ENCODE peak calls at places on chromosomes 16 and 17, in eight cellular contexts. One of them, this sample, is unnamed.

GRCh38 chr17:17109231-17109630 is 67.0 kb downstream of the MPRIP start:
- DNase-seq in AG09309: no peak
- DNase-seq in brain microvascular endothelial cell: no peak
- DNase-seq in colonic mucosa: peak; percentile 66
- DNase-seq in esophagus squamous epithelium: no peak
- DNase-seq in AG09319: no peak
- DNase-seq in NCI-H1092: no peak
- DNase-seq in HEK293T: no peak
- DNase-seq in this sample: no peak

GRCh38 chr17:2174471-2175293 is 119.8 kb downstream of the HIC1 start:
- DNase-seq in NCI-H1092: peak; percentile 10
- DNase-seq in HEK293T: no peak
- DNase-seq in AG09309: peak; percentile 52
- DNase-seq in colonic mucosa: no peak
- DNase-seq in brain microvascular endothelial cell: peak; percentile 99
- DNase-seq in AG09319: peak; percentile 92
- DNase-seq in esophagus squamous epithelium: no peak
- DNase-seq in this sample: peak; percentile 75

GRCh38 chr16:23408242-23409201 is 44.5 kb downstream of the COG7 start:
- DNase-seq in AG09319: no peak
- DNase-seq in NCI-H1092: no peak
- DNase-seq in HEK293T: peak; percentile 34
- DNase-seq in esophagus squamous epithelium: no peak
- DNase-seq in colonic mucosa: peak; percentile 70
- DNase-seq in AG09309: peak; percentile 21
- DNase-seq in brain microvascular endothelial cell: peak; percentile 42
- DNase-seq in this sample: peak; percentile 41

GRCh38 chr16:88737298-88738166 is 31.2 kb downstream of the CTU2 start:
- DNase-seq in HEK293T: peak; percentile 87
- DNase-seq in AG09319: peak; percentile 25
- DNase-seq in colonic mucosa: peak; percentile 68
- DNase-seq in NCI-H1092: peak; percentile 43
- DNase-seq in brain microvascular endothelial cell: peak; percentile 36
- DNase-seq in esophagus squamous epithelium: no peak
- DNase-seq in AG09309: no peak
- DNase-seq in this sample: peak; percentile 81

GRCh38 chr16:3142770-3143169 is 7.9 kb downstream of the ZNF213 start:
- DNase-seq in NCI-H1092: no peak
- DNase-seq in HEK293T: no peak
- DNase-seq in AG09319: no peak
- DNase-seq in esophagus squamous epithelium: no peak
- DNase-seq in colonic mucosa: no peak
- DNase-seq in AG09309: no peak
- DNase-seq in brain microvascular endothelial cell: no peak
- DNase-seq in this sample: no peak

GRCh38 chr16:82655315-82655714 is 28.5 kb downstream of the CDH13 start:
- DNase-seq in brain microvascular endothelial cell: peak; percentile 98
- DNase-seq in colonic mucosa: peak; percentile 37
- DNase-seq in AG09319: no peak
- DNase-seq in NCI-H1092: no peak
- DNase-seq in esophagus squamous epithelium: no peak
- DNase-seq in AG09309: peak; percentile 57
- DNase-seq in HEK293T: no peak
- DNase-seq in this sample: no peak

GRCh38 chr16:65414284-65414984 is 292.6 kb upstream of the CDH11 start:
- DNase-seq in esophagus squamous epithelium: no peak
- DNase-seq in brain microvascular endothelial cell: peak; percentile 84
- DNase-seq in AG09309: peak; percentile 42
- DNase-seq in AG09319: peak; percentile 91
- DNase-seq in colonic mucosa: no peak
- DNase-seq in NCI-H1092: no peak
- DNase-seq in HEK293T: no peak
- DNase-seq in this sample: no peak

GRCh38 chr17:36149296-36149820 is 27.1 kb downstream of the TBC1D3B start:
- DNase-seq in colonic mucosa: no peak
- DNase-seq in HEK293T: peak; percentile 23
- DNase-seq in NCI-H1092: no peak
- DNase-seq in AG09319: no peak
- DNase-seq in AG09309: peak; percentile 42
- DNase-seq in brain microvascular endothelial cell: peak; percentile 67
- DNase-seq in esophagus squamous epithelium: no peak
- DNase-seq in this sample: no peak

GRCh38 chr17:43906951-43907424 is 348 bp downstream of the MPP2 start:
- DNase-seq in colonic mucosa: no peak
- DNase-seq in AG09319: no peak
- DNase-seq in AG09309: no peak
- DNase-seq in HEK293T: no peak
- DNase-seq in brain microvascular endothelial cell: no peak
- DNase-seq in NCI-H1092: no peak
- DNase-seq in esophagus squamous epithelium: no peak
- DNase-seq in this sample: no peak

GRCh38 chr17:68328676-68329075 is 37.4 kb downstream of the ARSG start:
- DNase-seq in esophagus squamous epithelium: no peak
- DNase-seq in HEK293T: no peak
- DNase-seq in AG09319: no peak
- DNase-seq in AG09309: no peak
- DNase-seq in colonic mucosa: no peak
- DNase-seq in brain microvascular endothelial cell: no peak
- DNase-seq in NCI-H1092: no peak
- DNase-seq in this sample: no peak

GRCh38 chr17:7203391-7203790 is 16.2 kb downstream of the DLG4 start:
- DNase-seq in HEK293T: no peak
- DNase-seq in AG09309: no peak
- DNase-seq in brain microvascular endothelial cell: no peak
- DNase-seq in esophagus squamous epithelium: no peak
- DNase-seq in colonic mucosa: no peak
- DNase-seq in AG09319: no peak
- DNase-seq in NCI-H1092: no peak
- DNase-seq in this sample: no peak